ENCODE peak calls at places on chromosomes 13 and 19, in ten cellular contexts. P is stimulated activated CD4-positive, alpha-beta T cell treated with anti-CD3 and anti-CD28 coated beads, Interleukin-1b, Interleukin-23, amount 100 ng/mL, for 24 hours; I is T-helper 22 cell; S is activated T-helper 1 cell treated with anti-CD3 and anti-CD28 coated beads, Interleukin-12 subunit alpha, Interleukin-12 subunit beta, Interleukin-2, Interleukin-4 antibody, amounts not matched to agents 30 ng/mL and 10 ng/mL and 1 ng/mL, durations not matched to agents 14 hours and 24 hours and 36 hours; A is tibial nerve; X is heart left ventricle; E is stimulated activated CD8-positive, alpha-beta memory T cell treated with anti-CD3 and anti-CD28 coated beads, Interleukin-15, amount 100 ng/mL, for 4 hours; F is RPMI8226; H is germinal center; Z is DMS153. N is an unnamed sample.

GRCh38 chr19:20247016-20247683 is 80.1 kb downstream of the ZNF486 start:
- DNase-seq in P (no peak), I (no peak), S (no peak), A (no peak), X (no peak), E (no peak), F (no peak), H (peak), Z (no peak), N (no peak)

GRCh38 chr13:91537376-91537775 is 139.0 kb downstream of the GPC5 start:
- DNase-seq in P (no peak), I (no peak), S (no peak), A (no peak), X (no peak), E (no peak), F (no peak), H (no peak), Z (no peak), N (no peak)

GRCh38 chr13:30932481-30933333 is at the start of gene TEX26:
- DNase-seq in P (no peak), I (no peak), S (no peak), A (no peak), X (peak), E (no peak), F (no peak), H (no peak), Z (no peak), N (no peak)

GRCh38 chr13:99393791-99394735 is 86.9 kb upstream of the GPR183 start:
- DNase-seq in P (no peak), I (no peak), S (no peak), A (no peak), X (no peak), E (no peak), F (no peak), H (no peak), Z (no peak), N (no peak)

GRCh38 chr13:114110091-114110829 is 22.2 kb downstream of the RASA3 start:
- DNase-seq in P (no peak), I (peak), S (peak), A (no peak), X (peak), E (no peak), F (no peak), H (peak), Z (peak), N (peak)

GRCh38 chr13:75139291-75139690 is 342.7 kb downstream of the TBC1D4 start:
- DNase-seq in P (no peak), I (no peak), S (no peak), A (no peak), X (no peak), E (no peak), F (no peak), H (no peak), Z (no peak), N (no peak)

GRCh38 chr19:36139473-36140288 is at the start of gene CAPNS1:
- DNase-seq in P (peak), I (peak), S (peak), A (peak), X (peak), E (peak), F (peak), H (peak), Z (peak), N (peak)

GRCh38 chr13:29886446-29886845 is 36.0 kb upstream of the UBL3 start:
- DNase-seq in P (no peak), I (no peak), S (no peak), A (no peak), X (no peak), E (peak), F (no peak), H (no peak), Z (no peak), N (no peak)

GRCh38 chr13:25692156-25692555 is 320.4 kb downstream of the ATP8A2 start:
- DNase-seq in P (no peak), I (no peak), S (no peak), A (no peak), X (no peak), E (no peak), F (no peak), H (no peak), Z (no peak), N (no peak)

GRCh38 chr13:51221674-51222509 is at the start of gene FAM124A:
- DNase-seq in P (no peak), I (no peak), S (peak), A (peak), X (peak), E (no peak), F (peak), H (peak), Z (no peak), N (peak)

GRCh38 chr19:33301900-33302174 is 497 bp downstream of the CEBPA start:
- DNase-seq in P (no peak), I (no peak), S (no peak), A (no peak), X (no peak), E (no peak), F (no peak), H (no peak), Z (no peak), N (peak)

GRCh38 chr13:88063741-88064140 is 392.6 kb downstream of the SLITRK5 start:
- DNase-seq in P (no peak), I (no peak), S (no peak), A (no peak), X (no peak), E (no peak), F (no peak), H (no peak), Z (no peak), N (no peak)

GRCh38 chr19:52689804-52690394 is 44.9 kb downstream of the ZNF611 start:
- DNase-seq in P (peak), I (peak), S (peak), A (peak), X (peak), E (no peak), F (peak), H (no peak), Z (no peak), N (no peak)

GRCh38 chr13:72728290-72728605 is 525 bp downstream of the BORA start:
- DNase-seq in P (no peak), I (no peak), S (no peak), A (no peak), X (no peak), E (no peak), F (no peak), H (no peak), Z (no peak), N (no peak)

GRCh38 chr13:23673354-23673753 is 103.1 kb downstream of the TNFRSF19 start:
- DNase-seq in P (no peak), I (no peak), S (no peak), A (no peak), X (no peak), E (no peak), F (no peak), H (no peak), Z (no peak), N (no peak)

N was measured in GM20000.